ENCODE peak calls at places on chromosomes 16 and 17, in six cellular contexts. Q, I, C, Z, F and O are unnamed samples. For H4K20me1, the result is how much of the 10 kb centered on the place peaks cover.

GRCh38 chr16:25707982-25708583 is 16.3 kb downstream of the HS3ST4 start:
- DNase-seq in Q (peak), I (no peak), Z (peak), C (peak), F (no peak), O (peak)

GRCh38 chr17:81833160-81833920 is at the start of gene MCRIP1:
- DNase-seq in C (peak), Z (peak), Q (peak), I (peak), F (peak), O (peak)

GRCh38 chr16:25100511-25100910 is 11.0 kb upstream of the LCMT1 start:
- DNase-seq in Z (no peak), Q (no peak), I (no peak), F (no peak), C (no peak), O (no peak)

GRCh38 chr17:46769531-46770438 is 48.7 kb downstream of the WNT3 start:
- DNase-seq in I (no peak), Z (no peak), C (peak), Q (no peak), F (peak), O (no peak)

GRCh38 chr16:75924397-75924796 is 198.1 kb upstream of the CPHXL start:
- DNase-seq in F (no peak), I (no peak), C (no peak), Z (no peak), Q (no peak), O (no peak)

GRCh38 chr16:4682616-4683254 is 10.6 kb upstream of the NUDT16L1 start:
- DNase-seq in Q (no peak), F (peak), Z (peak), C (peak), I (no peak), O (no peak)

GRCh38 chr17:44095647-44096496 is 25.3 kb downstream of the G6PC3 start:
- DNase-seq in Z (peak), Q (no peak), F (peak), C (peak), I (no peak), O (peak)

GRCh38 chr17:67452681-67453554 is 75.8 kb downstream of the PITPNC1 start:
- DNase-seq in Q (peak), Z (no peak), I (peak), C (no peak), F (no peak), O (no peak)

GRCh38 chr16:1615761-1616160 is 3.6 kb downstream of the CRAMP1 start:
- DNase-seq in C (no peak), Z (peak), I (no peak), Q (no peak), F (peak), O (no peak)

GRCh38 chr17:29138184-29138955 is 41.8 kb downstream of the MYO18A start:
- DNase-seq in F (no peak), C (no peak), Q (peak), Z (peak), I (no peak), O (no peak)

GRCh38 chr16:3582276-3583165 is 5.3 kb upstream of the NLRC3 start:
- DNase-seq in F (peak), Z (no peak), Q (no peak), C (no peak), I (no peak), O (no peak)

GRCh38 chr16:694187-694862 is 4.1 kb upstream of the WDR24 start:
- DNase-seq in C (no peak), Z (no peak), Q (no peak), I (no peak), F (no peak), O (no peak)

GRCh38 chr17:66351053-66351452 is 48.6 kb downstream of the PRKCA start:
- DNase-seq in Q (no peak), F (no peak), I (no peak), C (no peak), Z (no peak), O (no peak)

GRCh38 chr16:87310610-87311009 is 6.6 kb downstream of the C16orf95 start:
- DNase-seq in F (peak), I (no peak), Z (no peak), Q (no peak), C (no peak), O (no peak)

GRCh38 chr16:67919618-67920210 is 11.9 kb downstream of the CTRL start:
- DNase-seq in F (no peak), Q (peak), C (no peak), Z (peak), I (no peak), O (no peak)

GRCh38 chr16:75116081-75116910 is at the start of gene LDHD:
- DNase-seq in Q (no peak), I (no peak), F (peak), C (peak), Z (peak), O (peak)

GRCh38 chr16:64132686-64133085 is 989.2 kb downstream of the CDH11 start:
- DNase-seq in I (no peak), Z (no peak), Q (peak), C (no peak), F (no peak), O (no peak)

GRCh38 chr17:1399679-1400512 is at the start of gene YWHAE:
- DNase-seq in Z (peak), F (peak), C (peak), I (peak), Q (peak), O (peak)

GRCh38 chr17:37360632-37361031 is 15.2 kb upstream of the C17orf78 start:
- DNase-seq in I (no peak), F (peak), C (no peak), Z (peak), Q (no peak), O (no peak)

GRCh38 chr16:2457946-2458345 is 2.0 kb upstream of the TEDC2 start:
- DNase-seq in Q (no peak), I (no peak), F (peak), Z (no peak), C (no peak), O (no peak)

GRCh38 chr17:73835605-73836004 is 191.4 kb upstream of the SDK2 start:
- DNase-seq in Q (no peak), Z (no peak), C (no peak), I (no peak), F (no peak), O (no peak)

GRCh38 chr17:62854026-62854425 is 45.9 kb upstream of the MARCHF10 start:
- DNase-seq in I (no peak), Q (no peak), Z (no peak), C (no peak), F (peak), O (no peak)

GRCh38 chr17:51703364-51704341 is 443.3 kb downstream of the UTP18 start:
- DNase-seq in Z (peak), C (no peak), F (peak), I (no peak), Q (no peak), O (no peak)

GRCh38 chr17:3961564-3962047 is 2.6 kb downstream of the ATP2A3 start:
- DNase-seq in F (peak), Z (no peak), I (peak), Q (peak), C (no peak), O (no peak)

GRCh38 chr17:2053380-2054261 is 1.3 kb upstream of the HIC1 start:
- DNase-seq in I (no peak), C (peak), Z (peak), F (peak), Q (peak), O (peak)

GRCh38 chr17:32875230-32875903 is 1.6 kb downstream of the MYO1D start:
- DNase-seq in Q (no peak), F (no peak), Z (no peak), C (no peak), I (no peak), O (no peak)

GRCh38 chr16:83433201-83433600 is 374.6 kb upstream of the HSBP1 start:
- DNase-seq in Z (peak), I (no peak), Q (no peak), F (peak), C (no peak), O (no peak)

GRCh38 chr16:19872179-19872863 is 12.3 kb downstream of the GPRC5B start:
- DNase-seq in Q (no peak), C (no peak), F (no peak), I (no peak), Z (no peak), O (no peak)

GRCh38 chr16:74874912-74875311 is 100.3 kb upstream of the FA2H start:
- DNase-seq in C (no peak), Z (no peak), Q (no peak), F (no peak), I (no peak), O (no peak)

GRCh38 chr16:70490261-70490660 is 33.1 kb downstream of the COG4 start:
- DNase-seq in F (no peak), I (no peak), C (no peak), Z (no peak), Q (no peak), O (no peak)

GRCh38 chr17:47687748-47688147 is 6.2 kb upstream of the TBKBP1 start:
- DNase-seq in I (no peak), C (peak), Q (no peak), Z (peak), F (peak), O (no peak)

GRCh38 chr16:88383401-88384221 is 852 bp downstream of the ZNF469 start:
- DNase-seq in F (peak), I (no peak), Z (peak), C (peak), Q (no peak), O (peak)

GRCh38 chr17:41683441-41684007 is 5.2 kb upstream of the EIF1 start:
- DNase-seq in Z (no peak), Q (no peak), C (no peak), I (no peak), F (no peak), O (no peak)

GRCh38 chr17:80453980-80454556 is 22.3 kb downstream of the NPTX1 start:
- DNase-seq in Q (no peak), F (no peak), C (no peak), Z (no peak), I (no peak), O (no peak)

GRCh38 chr16:89898201-89898967 is 20.3 kb upstream of the MC1R start:
- DNase-seq in I (no peak), Q (no peak), C (no peak), Z (no peak), F (peak), O (no peak)

GRCh38 chr16:13391337-13391736 is 489.9 kb downstream of the SHISA9 start:
- DNase-seq in Z (no peak), C (no peak), Q (peak), I (peak), F (no peak), O (no peak)

GRCh38 chr16:74275031-74275636 is 21.5 kb upstream of the PSMD7 start:
- DNase-seq in F (no peak), Q (peak), C (peak), Z (peak), I (no peak), O (peak)

GRCh38 chr17:3845361-3845753 is 689 bp downstream of the NCBP3 start:
- DNase-seq in I (no peak), Q (peak), C (no peak), Z (peak), F (peak), O (peak)

GRCh38 chr16:89395150-89396142 is 94.9 kb downstream of the ANKRD11 start:
- DNase-seq in F (peak), Z (peak), C (peak), Q (no peak), I (no peak), O (peak)

GRCh38 chr17:78040561-78041400 is 82.3 kb downstream of the TNRC6C start:
- DNase-seq in C (peak), I (peak), Q (no peak), F (peak), Z (peak), O (peak)

GRCh38 chr17:78039581-78039980 is 81.1 kb downstream of the TNRC6C start:
- DNase-seq in C (peak), Z (no peak), Q (no peak), I (no peak), F (no peak), O (no peak)

GRCh38 chr17:78043031-78043430 is 84.5 kb downstream of the TNRC6C start:
- DNase-seq in Q (no peak), I (no peak), Z (no peak), C (no peak), F (no peak), O (no peak)

GRCh38 chr17:78042542-78042941 is 84.0 kb downstream of the TNRC6C start:
- DNase-seq in Z (no peak), Q (no peak), C (no peak), F (no peak), I (no peak), O (no peak)

DNA sequence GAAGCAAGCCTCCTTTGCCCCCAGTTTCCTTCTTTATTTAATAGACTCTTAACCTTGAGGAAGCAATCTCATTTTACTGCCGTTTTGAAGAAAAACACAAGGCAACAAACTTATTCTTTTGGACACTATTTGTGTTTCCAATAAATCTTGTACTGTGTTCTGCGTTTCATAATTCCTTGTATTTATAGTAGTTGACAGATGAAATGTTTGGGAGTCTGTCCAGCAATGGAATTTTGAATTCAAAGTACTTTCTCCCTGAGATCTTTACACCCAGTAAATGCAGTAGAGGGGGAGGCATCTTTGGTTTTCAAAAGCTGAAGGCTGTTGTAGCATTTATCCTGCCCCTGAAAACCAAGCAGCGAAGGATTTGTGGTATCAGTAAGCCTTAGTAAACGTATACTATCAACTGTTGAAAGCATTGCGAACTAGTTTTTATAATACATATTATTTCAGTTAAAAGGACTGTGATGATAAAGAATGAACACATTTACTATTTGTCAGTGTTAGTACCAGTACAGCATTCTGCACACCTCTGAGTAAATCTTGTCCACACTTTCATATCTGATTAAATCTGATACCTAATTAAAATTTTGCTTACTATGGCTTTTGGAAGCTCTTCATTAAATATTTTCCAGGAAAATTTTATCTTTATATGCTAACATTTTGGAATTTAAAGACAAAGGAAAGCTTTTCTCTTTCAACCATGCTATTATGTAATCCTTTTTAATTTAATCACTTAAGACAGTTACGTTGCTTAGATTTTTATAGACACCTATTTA is 83.1 kb downstream of the TNRC6C start:
- DNase-seq in Q (no peak), F (peak), I (no peak), Z (peak), C (peak), O (no peak)
- H2AFZ ChIP-seq in Q (no peak), F (peak), I (peak), Z (peak), C (peak), O (no peak)

DNA sequence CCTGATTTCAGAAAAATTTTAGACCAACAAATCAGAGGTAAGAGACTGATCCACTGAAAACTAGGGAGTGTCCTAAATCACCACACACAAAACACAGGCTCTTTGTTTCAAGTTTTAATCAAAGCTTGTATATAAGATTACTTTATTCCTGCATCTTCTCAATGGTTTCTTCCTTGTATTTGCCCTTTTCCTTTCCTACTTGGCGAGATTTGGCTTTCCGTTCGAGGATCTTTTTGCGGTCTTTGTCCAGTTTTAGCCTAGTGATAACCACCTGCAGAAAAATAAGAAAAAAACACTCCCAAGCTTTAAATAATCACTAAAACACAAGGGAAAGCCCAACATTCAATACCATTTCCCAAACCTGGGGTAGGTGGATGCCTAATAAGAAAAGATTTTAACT is 918 bp upstream of the KRABD2 start:
- DNase-seq in Z (no peak), C (no peak), Q (no peak), I (no peak), F (no peak), O (no peak)
- H4K20me1 ChIP-seq in Z (under half), C (half or more), Q (under half), I (under half), F (under half), O (under half)

DNA sequence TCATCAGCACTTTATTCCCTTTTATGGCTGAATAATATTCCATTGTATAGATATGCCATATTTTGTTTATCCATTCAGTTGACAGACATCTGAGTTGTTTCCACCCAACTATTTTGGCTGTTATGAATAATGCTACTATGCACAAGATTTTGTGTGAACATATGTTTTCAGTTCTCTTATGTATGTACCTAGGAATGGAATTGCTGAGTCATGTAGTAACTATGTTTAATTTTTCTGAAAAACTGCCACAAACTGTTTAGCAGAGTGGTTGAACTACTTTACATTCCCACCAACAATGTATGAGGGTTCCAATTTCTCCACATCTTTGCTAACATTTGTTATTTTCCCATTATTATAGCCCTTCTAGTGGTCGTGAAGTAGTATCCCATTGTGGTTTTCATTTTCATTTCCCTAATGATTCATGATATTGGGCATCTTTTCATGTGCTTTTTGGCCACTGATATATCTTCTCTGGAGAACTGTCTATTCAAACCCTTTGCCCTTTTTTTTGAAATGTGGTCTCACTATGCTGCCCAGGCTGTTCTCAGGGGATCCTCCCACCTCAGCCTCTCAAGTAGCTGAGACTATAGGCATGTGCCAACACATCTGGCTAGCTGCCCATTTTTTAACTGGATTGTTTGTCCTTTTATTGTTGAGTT is 26.3 kb downstream of the SMURF2 start:
- DNase-seq in Q (no peak), Z (peak), F (no peak), I (peak), C (no peak), O (no peak)
- H3K27ac ChIP-seq in Q (no peak), Z (peak), F (peak), I (peak), C (no peak), O (no peak)

DNA sequence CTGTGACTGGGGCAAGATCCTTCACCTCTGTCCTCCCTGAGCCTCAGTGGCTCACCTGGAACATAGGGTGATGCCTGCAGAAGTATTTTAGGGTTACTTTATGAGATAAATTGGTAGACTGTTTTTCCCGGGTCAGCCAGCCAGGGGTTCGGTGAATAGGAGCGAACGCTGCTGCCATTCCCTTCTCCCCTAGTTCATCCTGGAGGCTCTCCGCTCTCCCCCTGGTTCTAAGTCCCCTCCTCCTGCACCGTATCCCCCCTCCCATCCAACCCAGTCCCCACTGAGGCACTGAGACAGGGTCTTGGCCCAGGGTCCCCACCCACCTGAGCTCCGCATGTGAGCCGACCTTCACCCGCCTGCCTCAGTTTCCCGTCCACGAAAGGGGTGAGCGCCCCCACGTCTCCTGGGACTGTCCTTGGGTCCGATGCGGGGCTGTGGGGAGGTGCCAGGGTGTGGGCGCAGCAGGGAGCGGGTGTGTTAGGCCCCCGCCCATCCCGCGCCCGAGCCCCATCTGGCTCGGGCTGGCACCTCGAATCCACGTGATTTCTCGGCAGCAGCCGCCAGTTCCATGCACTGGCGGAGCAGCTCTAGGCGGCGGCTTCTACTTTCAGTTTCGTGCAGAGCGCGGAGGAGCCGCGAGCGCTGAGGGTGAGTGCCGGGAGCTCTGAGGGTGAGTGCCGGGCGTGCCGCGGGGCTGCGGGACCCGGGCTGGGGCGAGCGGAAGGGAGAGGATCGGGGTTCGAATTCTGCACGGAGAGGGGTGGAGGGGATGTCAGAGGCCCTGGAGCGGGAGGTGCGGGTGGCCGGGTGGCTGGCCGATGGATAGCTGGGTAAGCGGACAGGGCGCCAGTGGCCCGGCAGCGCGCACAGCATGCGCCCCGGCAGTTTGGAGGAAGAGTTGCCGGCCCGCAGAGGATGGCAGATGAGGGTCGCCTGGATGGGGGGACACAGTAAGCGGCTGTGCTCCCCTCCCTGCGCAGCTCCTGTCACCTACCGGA is at the start of gene NLRC5:
- DNase-seq in I (no peak), C (peak), F (peak), Z (peak), Q (peak), O (peak)
- H2AFZ ChIP-seq in I (peak), C (peak), F (peak), Z (peak), Q (peak), O (peak)

DNA sequence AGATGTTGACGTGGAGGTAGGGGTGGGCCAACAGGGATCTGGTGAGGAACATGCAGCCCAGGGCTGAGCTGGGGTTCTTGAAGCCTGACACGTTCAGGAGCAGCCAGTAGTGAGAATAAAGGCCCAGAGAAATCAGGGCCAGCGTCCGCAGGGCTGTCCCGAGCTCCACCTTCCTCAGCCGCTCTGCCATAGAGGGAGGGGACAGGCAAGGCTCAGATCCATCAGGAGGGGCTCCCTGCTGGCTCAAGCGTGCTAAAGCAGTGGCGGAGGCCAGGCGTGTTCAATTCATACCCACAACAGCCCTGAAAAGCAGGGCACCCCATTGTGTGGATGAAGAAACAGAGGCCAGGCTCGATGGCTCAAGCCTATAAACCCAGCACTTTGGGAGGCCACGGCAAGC is 8.3 kb upstream of the FDXR start:
- DNase-seq in Z (no peak), I (no peak), F (no peak), C (no peak), Q (no peak), O (no peak)
- H4K20me1 ChIP-seq in Z (under half), I (under half), F (under half), C (under half), Q (under half), O (under half)